ENCODE peak calls at places on chromosomes 11 and 22, in nine cellular contexts. A, Z, S, P, O, I, D, F and H are unnamed samples.

GRCh38 chr11:64360403-64360980 is 1.5 kb downstream of the RPS6KA4 start:
- DNase-seq in A (no peak), Z (no peak), S (no peak), P (no peak), O (no peak), I (no peak), D (no peak), F (no peak), H (no peak)

GRCh38 chr11:120055646-120056045 is 82.3 kb downstream of the TRIM29 start:
- DNase-seq in A (peak), Z (peak), S (peak), P (no peak), O (no peak), I (no peak), D (no peak), F (no peak), H (no peak)

GRCh38 chr11:68321293-68322030 is 9.1 kb downstream of the LRP5 start:
- DNase-seq in A (peak), Z (no peak), S (no peak), P (peak), O (no peak), I (no peak), D (no peak), F (no peak), H (no peak)

GRCh38 chr11:23570828-23571227 is 710.6 kb upstream of the CCDC179 start:
- DNase-seq in A (peak), Z (peak), S (peak), P (no peak), O (no peak), I (no peak), D (peak), F (no peak), H (no peak)

GRCh38 chr11:63829823-63830489 is 9.0 kb upstream of the MARK2 start:
- DNase-seq in A (no peak), Z (peak), S (peak), P (no peak), O (peak), I (no peak), D (peak), F (no peak), H (no peak)

GRCh38 chr11:45105233-45105992 is 41.0 kb upstream of the PRDM11 start:
- DNase-seq in A (peak), Z (peak), S (peak), P (peak), O (peak), I (peak), D (peak), F (peak), H (peak)

GRCh38 chr22:23242473-23243001 is 62.2 kb downstream of the BCR start:
- DNase-seq in A (no peak), Z (no peak), S (no peak), P (peak), O (no peak), I (no peak), D (peak), F (no peak), H (no peak)

GRCh38 chr22:22772396-22772795 is 115.2 kb upstream of the IGLL5 start:
- DNase-seq in A (no peak), Z (no peak), S (no peak), P (no peak), O (no peak), I (no peak), D (no peak), F (no peak), H (no peak)

GRCh38 chr11:117993988-117994741 is 8.0 kb downstream of the IL10RA start:
- DNase-seq in A (no peak), Z (no peak), S (no peak), P (peak), O (no peak), I (no peak), D (no peak), F (peak), H (peak)

GRCh38 chr22:28151241-28151640 is 232.2 kb upstream of the PITPNB start:
- DNase-seq in A (peak), Z (no peak), S (no peak), P (no peak), O (no peak), I (no peak), D (no peak), F (no peak), H (no peak)

GRCh38 chr22:45812910-45813309 is 141.3 kb downstream of the ATXN10 start:
- DNase-seq in A (no peak), Z (no peak), S (no peak), P (peak), O (no peak), I (no peak), D (no peak), F (no peak), H (no peak)

GRCh38 chr11:7851391-7851790 is 54.6 kb upstream of the OR5P2 start:
- DNase-seq in A (peak), Z (no peak), S (no peak), P (no peak), O (no peak), I (no peak), D (no peak), F (no peak), H (no peak)
- TF ChIP-seq CTCF in A (peak), Z (no peak), S (no peak), P (no peak), O (no peak), I (no peak), D (no peak), F (no peak), H (no peak)

DNA sequence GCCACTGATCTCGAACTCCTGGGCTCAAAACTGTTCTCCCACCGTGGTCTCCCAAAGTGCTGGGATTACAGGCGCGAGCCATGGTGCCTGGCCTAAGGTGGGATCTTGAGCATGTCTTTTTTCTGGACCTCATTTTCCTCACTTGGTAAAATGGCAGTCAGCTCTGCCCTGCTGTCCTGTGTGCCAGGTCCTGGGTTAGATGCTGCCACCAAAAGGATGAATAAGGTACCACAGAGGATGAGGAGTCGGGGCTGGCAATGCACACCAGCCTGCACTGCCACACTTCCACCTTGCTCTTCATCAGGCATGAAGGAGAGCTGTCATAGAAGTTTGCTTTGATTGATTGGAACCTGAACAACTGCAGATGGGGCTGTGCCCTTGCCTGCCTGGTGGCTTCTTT is 32.3 kb downstream of the ACO2 start:
- DNase-seq in A (peak), Z (no peak), S (no peak), P (peak), O (no peak), I (no peak), D (no peak), F (no peak), H (no peak)
- TF ChIP-seq CTCF in A (peak), Z (peak), S (peak), P (peak), O (no peak), I (peak), D (peak), F (peak), H (no peak)

DNA sequence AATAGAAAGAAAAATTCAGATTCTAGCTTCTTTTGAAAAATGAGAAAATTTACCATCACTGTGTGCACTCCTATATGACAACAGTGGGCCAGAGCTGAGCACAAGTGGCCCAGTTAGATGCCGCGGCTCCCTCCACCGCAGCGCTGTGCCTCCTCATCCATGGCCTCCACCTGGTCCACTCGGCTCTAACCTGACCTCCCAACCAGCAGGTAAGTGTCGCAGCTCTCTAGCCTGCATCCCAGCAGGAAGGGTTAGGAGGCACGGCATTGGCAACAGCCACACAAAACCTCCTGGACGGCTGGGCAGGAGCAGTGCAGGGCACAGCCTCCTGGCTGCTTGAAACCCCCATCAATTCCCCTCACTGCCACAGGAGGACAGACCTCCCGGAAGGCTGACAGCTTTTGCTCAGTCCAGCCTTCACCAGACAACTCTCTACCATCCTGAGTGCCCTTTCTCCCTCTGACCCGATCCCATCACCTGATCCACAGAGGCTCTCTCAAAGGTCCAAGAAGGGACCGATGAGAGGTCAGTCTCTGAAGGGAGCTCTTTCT is 76.1 kb downstream of the RPL27A start:
- DNase-seq in A (no peak), Z (no peak), S (no peak), P (no peak), O (no peak), I (no peak), D (no peak), F (no peak), H (no peak)
- TF ChIP-seq CTCF in A (no peak), Z (no peak), S (no peak), P (no peak), O (no peak), I (no peak), D (no peak), F (no peak), H (no peak)

DNA sequence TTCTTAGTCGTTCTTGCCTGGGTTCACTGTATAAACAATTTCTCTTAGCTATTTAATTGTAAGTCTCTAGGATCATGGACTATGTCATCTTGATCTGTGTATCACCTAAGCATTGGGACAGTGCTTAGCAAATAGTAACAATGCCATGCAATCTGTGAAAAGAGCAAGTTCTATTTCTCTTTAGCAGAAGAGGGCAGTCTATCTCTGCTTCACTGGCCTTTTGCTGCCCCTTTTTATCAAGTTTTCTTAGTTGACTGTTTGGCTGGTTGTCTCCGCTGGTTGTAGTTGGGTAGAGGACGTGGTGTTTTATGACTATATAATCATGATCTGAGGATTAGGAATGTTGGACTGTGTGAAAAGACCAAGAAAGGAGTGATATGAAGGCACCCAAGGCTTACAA is 315.0 kb downstream of the JRKL start:
- DNase-seq in A (no peak), Z (peak), S (no peak), P (no peak), O (no peak), I (no peak), D (no peak), F (no peak), H (no peak)
- TF ChIP-seq CTCF in A (peak), Z (no peak), S (peak), P (no peak), O (no peak), I (no peak), D (peak), F (no peak), H (no peak)

GRCh38 chr11:93073026-93073425 is 103.6 kb downstream of the MTNR1B start:
- DNase-seq in A (no peak), Z (no peak), S (no peak), P (no peak), O (no peak), I (no peak), D (no peak), F (no peak), H (no peak)
- TF ChIP-seq CTCF in A (no peak), Z (no peak), S (no peak), P (no peak), O (no peak), I (no peak), D (no peak), F (no peak), H (no peak)

GRCh38 chr11:65745049-65745448 is 24.5 kb upstream of the RNASEH2C start:
- DNase-seq in A (no peak), Z (no peak), S (no peak), P (no peak), O (no peak), I (no peak), D (no peak), F (no peak), H (peak)

GRCh38 chr11:65741185-65741584 is 20.6 kb upstream of the RNASEH2C start:
- DNase-seq in A (no peak), Z (no peak), S (no peak), P (no peak), O (no peak), I (no peak), D (no peak), F (no peak), H (no peak)

GRCh38 chr11:65742353-65742752 is 21.8 kb upstream of the RNASEH2C start:
- DNase-seq in A (no peak), Z (no peak), S (no peak), P (no peak), O (no peak), I (no peak), D (no peak), F (no peak), H (no peak)

GRCh38 chr11:65744699-65745042 is 24.1 kb upstream of the RNASEH2C start:
- DNase-seq in A (no peak), Z (no peak), S (no peak), P (no peak), O (no peak), I (no peak), D (no peak), F (no peak), H (no peak)

DNA sequence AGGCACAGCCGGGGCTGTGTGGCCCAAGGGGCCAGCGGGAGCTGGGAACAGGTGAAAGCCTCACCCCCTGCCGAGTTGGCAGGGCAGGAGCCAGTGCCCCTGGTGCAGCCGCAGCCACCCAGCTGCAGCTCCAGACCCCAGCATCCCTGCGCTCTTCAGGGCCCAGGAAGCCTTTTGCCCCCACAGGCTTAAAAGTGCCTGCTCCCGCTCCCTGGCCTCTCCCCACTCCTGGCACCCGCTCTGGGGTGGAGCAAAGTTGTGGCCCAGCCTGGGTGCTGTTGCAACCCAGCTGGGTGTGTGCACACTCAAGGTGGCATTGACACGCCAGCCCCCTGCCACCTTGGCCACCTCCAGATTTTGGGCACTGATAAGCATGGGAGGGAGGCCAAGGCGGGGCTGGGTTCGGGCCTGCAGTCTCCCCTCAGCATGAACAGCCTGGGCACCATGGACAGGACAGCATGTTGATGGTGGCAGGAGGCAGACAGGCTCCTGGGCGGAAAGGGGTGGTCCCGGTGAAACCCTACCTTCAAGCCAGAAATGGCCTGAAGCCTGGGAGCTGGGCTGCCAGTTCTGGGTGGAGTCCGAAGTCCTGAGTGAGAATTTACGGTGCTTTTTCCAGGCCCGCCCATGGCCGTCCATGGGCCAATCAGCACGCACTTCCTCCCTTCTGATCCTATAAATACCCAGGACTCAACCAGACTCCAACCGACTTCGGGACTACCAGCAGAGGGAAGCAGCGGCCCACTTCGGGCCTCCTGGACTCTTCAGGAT is 23.5 kb upstream of the RNASEH2C start:
- DNase-seq in A (no peak), Z (peak), S (no peak), P (peak), O (peak), I (no peak), D (no peak), F (peak), H (no peak)
- TF ChIP-seq CTCF in A (peak), Z (peak), S (peak), P (peak), O (no peak), I (peak), D (peak), F (peak), H (no peak)

DNA sequence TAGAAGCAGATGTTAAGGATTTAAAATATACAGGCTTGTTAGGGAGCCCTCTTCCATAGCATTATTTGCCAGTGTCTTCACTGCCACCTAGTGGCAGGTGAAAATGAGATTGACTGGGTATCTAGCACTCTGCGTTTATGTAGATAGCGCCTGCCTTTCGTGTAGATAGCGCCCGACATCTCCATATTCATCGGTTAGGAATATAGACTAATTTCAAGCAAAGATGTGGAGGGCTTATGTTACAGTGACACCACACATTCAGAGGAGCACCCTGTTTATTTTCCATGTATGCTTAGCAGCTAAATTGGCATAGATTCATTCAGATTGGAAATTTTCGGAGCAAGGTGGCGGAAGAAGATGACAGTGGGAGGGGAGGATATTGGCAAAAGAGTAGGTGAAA is 72.0 kb downstream of the SLC5A12 start:
- DNase-seq in A (peak), Z (peak), S (peak), P (peak), O (peak), I (peak), D (peak), F (no peak), H (peak)
- TF ChIP-seq CTCF in A (peak), Z (peak), S (peak), P (peak), O (peak), I (peak), D (peak), F (peak), H (peak)

DNA sequence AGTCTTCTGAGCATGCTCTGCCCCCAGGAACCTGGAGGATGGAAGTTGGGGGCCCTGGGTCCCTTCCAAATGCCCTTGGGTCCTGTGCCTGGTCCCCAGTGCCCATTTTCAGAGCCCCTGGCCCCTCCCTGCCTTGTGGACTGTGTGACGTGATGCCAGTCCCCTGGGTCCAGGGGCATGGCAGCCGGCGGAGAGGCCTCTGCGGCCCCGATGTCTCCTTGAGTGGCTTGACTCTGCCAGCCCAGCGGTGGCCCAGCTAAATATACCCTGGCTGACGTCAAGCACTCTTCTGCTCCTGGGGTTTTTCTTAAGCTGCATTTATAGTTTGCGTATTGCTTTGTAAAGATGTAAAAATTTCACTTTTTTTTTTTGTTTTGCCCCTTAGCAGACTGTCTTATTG is 35.2 kb upstream of the PARVG start:
- DNase-seq in A (no peak), Z (no peak), S (no peak), P (no peak), O (no peak), I (peak), D (no peak), F (no peak), H (no peak)
- TF ChIP-seq CTCF in A (no peak), Z (no peak), S (no peak), P (no peak), O (no peak), I (no peak), D (no peak), F (no peak), H (no peak)